ENCODE peak calls at places on chromosome 21, in seven cellular contexts. S is upper lobe of right lung, T is uterus, O is adrenal gland, L is cardiac muscle cell, A is GM23338, R is fibroblast of lung. P is an unnamed sample.

GRCh38 chr21:42569732-42570301 is 56.2 kb downstream of the SLC37A1 start:
- DNase-seq in L (no peak), A (no peak), T (no peak), S (peak; percentile 75), R (no peak), O (peak; percentile 15), P (peak; percentile 8)

GRCh38 chr21:41520560-41521442 is 12.8 kb upstream of the TMPRSS2 start:
- DNase-seq in O (no peak), S (no peak), R (no peak), T (no peak), L (no peak), A (no peak), P (no peak)

GRCh38 chr21:41364308-41364707 is 2.5 kb downstream of the MX2 start:
- DNase-seq in R (no peak), L (no peak), T (no peak), S (peak; percentile 52), A (no peak), O (no peak), P (no peak)

GRCh38 chr21:15293251-15293650 is 228.5 kb upstream of the NRIP1 start:
- DNase-seq in O (peak; percentile 36), R (peak; percentile 86), L (peak; percentile 36), S (no peak), T (no peak), A (peak; percentile 79), P (no peak)

GRCh38 chr21:26169061-26169610 is 1.4 kb downstream of the APP start:
- DNase-seq in L (peak; percentile 69), R (peak; percentile 77), S (no peak), O (peak; percentile 48), A (peak; percentile 72), T (peak; percentile 22), P (peak; percentile 80)

GRCh38 chr21:14591882-14592281 is 45.8 kb upstream of the SAMSN1 start:
- DNase-seq in R (peak; percentile 66), T (peak; percentile 41), L (no peak), A (no peak), S (no peak), O (peak; percentile 72), P (peak; percentile 16)

GRCh38 chr21:43025636-43026180 is 49.9 kb downstream of the CBS start:
- DNase-seq in S (peak; percentile 5), O (no peak), A (no peak), T (no peak), L (no peak), R (peak; percentile 3), P (no peak)

GRCh38 chr21:27077501-27077900 is 110.6 kb upstream of the ADAMTS5 start:
- DNase-seq in R (peak; percentile 24), O (no peak), L (no peak), S (no peak), T (peak; percentile 20), A (no peak), P (no peak)

GRCh38 chr21:37061926-37062591 is 10.8 kb downstream of the PIGP start:
- DNase-seq in O (no peak), T (no peak), S (no peak), L (no peak), R (peak; percentile 21), A (no peak), P (no peak)

DNA sequence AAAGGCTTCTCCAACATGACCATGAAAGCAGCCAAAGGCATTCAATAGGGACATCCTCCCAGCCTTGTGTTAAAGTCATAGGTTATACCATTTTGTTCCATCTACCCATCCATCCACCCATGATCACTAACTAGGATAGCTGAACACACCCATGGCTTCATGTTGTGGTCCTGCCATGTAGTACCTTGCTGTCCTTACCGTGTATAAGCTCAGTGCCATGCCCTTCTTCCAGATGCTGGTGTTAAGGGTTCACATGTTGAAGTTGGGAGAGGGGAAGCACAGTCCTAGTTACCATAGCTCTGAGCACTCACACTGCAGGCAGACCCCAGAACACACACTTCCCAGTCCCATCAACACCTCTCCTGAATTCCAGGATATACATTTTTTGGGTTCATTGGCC is 51.5 kb downstream of the ATP5PO start:
- DNase-seq in T (no peak), O (no peak), S (no peak), L (no peak), R (no peak), A (no peak), P (no peak)
- H3K27ac ChIP-seq in T (no peak overlapping the region), O (no peak overlapping the region), S (no peak overlapping the region), L (no peak overlapping the region), R (no peak overlapping the region), A (no peak overlapping the region), P (no peak overlapping the region)

GRCh38 chr21:18041012-18041411 is 203.6 kb upstream of the CHODL start:
- DNase-seq in O (no peak), S (no peak), T (no peak), L (peak; percentile 56), A (peak; percentile 80), R (no peak), P (peak; percentile 60)
- TF ChIP-seq CTCF in O (peak; percentile 35), S (peak; percentile 46), T (no peak), L (peak; percentile 14), A (peak; percentile 85), R (peak; percentile 27), P (no peak)

GRCh38 chr21:35164971-35165483 is 115.9 kb upstream of the RUNX1 start:
- DNase-seq in R (no peak), T (no peak), A (no peak), O (no peak), S (no peak), L (no peak), P (no peak)
- H3K27me3 ChIP-seq in R (no peaks in the 10 kb centered on the region), T (no peaks in the 10 kb centered on the region), A (no peaks in the 10 kb centered on the region), O (no peaks in the 10 kb centered on the region), S (no peaks in the 10 kb centered on the region), L (peaks cover 40% of the 10 kb centered on the region), P (no peaks in the 10 kb centered on the region)

GRCh38 chr21:45318556-45319341 is 31.1 kb upstream of the POFUT2 start:
- DNase-seq in O (peak; percentile 93), L (no peak), S (peak; percentile 78), T (peak; percentile 65), R (peak; percentile 83), A (no peak), P (no peak)
- H3K27ac ChIP-seq in O (peak overlapping the region; percentile 30), L (peak overlapping the region; percentile 94), S (peak overlapping the region; percentile 85), T (peak overlapping the region; percentile 76), R (peak overlapping the region; percentile 81), A (no peak overlapping the region), P (no peak overlapping the region)

GRCh38 chr21:28334407-28334806 is 658.3 kb downstream of the LTN1 start:
- DNase-seq in A (no peak), T (no peak), S (no peak), L (no peak), O (no peak), R (no peak), P (no peak)

GRCh38 chr21:28337319-28337718 is 655.4 kb downstream of the LTN1 start:
- DNase-seq in R (peak; percentile 86), S (no peak), L (peak; percentile 60), O (no peak), A (peak; percentile 45), T (no peak), P (no peak)

GRCh38 chr21:28338906-28339305 is 653.8 kb downstream of the LTN1 start:
- DNase-seq in L (no peak), A (no peak), R (no peak), T (no peak), O (no peak), S (no peak), P (no peak)

GRCh38 chr21:28333455-28334108 is 659.1 kb downstream of the LTN1 start:
- DNase-seq in S (no peak), T (no peak), A (no peak), L (no peak), R (peak; percentile 84), O (no peak), P (no peak)

DNA sequence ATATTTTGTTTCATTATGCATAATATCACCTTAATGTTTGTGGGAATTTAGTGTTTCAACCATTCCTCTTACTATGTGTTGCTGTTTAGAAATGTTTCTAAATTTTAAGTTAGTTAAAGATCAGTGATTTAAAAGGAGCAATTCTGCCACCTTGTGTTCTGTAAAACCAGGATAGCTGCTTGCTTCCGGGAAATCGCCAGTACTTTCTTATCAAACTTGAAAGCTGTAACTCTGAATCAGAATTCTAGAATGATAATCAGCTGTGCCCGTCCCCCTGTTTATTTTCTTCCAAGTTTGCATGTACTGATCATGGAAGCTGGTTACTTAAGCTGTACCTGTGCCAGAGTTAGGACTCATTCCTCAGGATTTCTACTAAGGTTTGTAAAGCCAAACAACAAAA is 656.4 kb downstream of the LTN1 start:
- DNase-seq in S (no peak), L (peak; percentile 74), A (peak; percentile 70), T (no peak), R (peak; percentile 93), O (peak; percentile 16), P (peak; percentile 56)
- TF ChIP-seq CTCF in S (peak; percentile 48), L (peak; percentile 62), A (peak; percentile 55), T (peak; percentile 51), R (peak; percentile 57), O (peak; percentile 45), P (peak; percentile 40)

GRCh38 chr21:44382536-44382935 is 29.1 kb downstream of the TRPM2 start:
- DNase-seq in A (no peak), R (no peak), L (no peak), O (peak; percentile 6), T (no peak), S (peak; percentile 52), P (peak; percentile 8)

GRCh38 chr21:44381874-44382273 is 28.5 kb downstream of the TRPM2 start:
- DNase-seq in T (no peak), L (no peak), O (no peak), S (no peak), R (no peak), A (no peak), P (no peak)

GRCh38 chr21:44378646-44379581 is 25.5 kb downstream of the TRPM2 start:
- DNase-seq in O (peak; percentile 4), A (no peak), S (peak; percentile 59), L (no peak), T (no peak), R (no peak), P (peak; percentile 9)

GRCh38 chr21:44379991-44380865 is 26.8 kb downstream of the TRPM2 start:
- DNase-seq in L (no peak), A (peak; percentile 19), S (peak; percentile 57), T (no peak), R (no peak), O (peak; percentile 12), P (peak; percentile 12)

DNA sequence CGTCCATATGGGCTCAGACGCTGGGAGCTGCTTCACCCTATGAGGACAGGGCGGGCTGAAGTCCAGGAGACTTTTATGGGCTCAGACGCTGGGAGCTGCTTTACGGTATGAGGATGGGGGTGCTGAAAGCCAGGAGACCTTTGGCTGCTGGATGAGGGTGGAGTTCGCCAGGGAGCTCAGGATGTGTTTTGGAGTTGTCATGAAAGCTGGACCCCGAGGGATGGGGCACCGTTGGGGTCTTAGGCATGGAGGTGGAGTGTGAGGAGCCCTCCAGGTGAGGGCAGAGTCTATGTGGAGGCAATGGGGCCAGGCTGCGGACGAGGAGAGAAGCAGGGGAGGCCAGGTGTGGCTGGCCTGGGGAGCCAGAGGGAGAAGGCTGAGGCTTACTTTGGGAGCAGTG is 27.5 kb downstream of the TRPM2 start:
- DNase-seq in A (no peak), T (no peak), O (peak; percentile 9), S (peak; percentile 47), L (no peak), R (no peak), P (peak; percentile 9)
- H3K27me3 ChIP-seq in A (no peaks in the 10 kb centered on the region), T (no peaks in the 10 kb centered on the region), O (no peaks in the 10 kb centered on the region), S (no peaks in the 10 kb centered on the region), L (no peaks in the 10 kb centered on the region), R (no peaks in the 10 kb centered on the region), P (no peaks in the 10 kb centered on the region)

DNA sequence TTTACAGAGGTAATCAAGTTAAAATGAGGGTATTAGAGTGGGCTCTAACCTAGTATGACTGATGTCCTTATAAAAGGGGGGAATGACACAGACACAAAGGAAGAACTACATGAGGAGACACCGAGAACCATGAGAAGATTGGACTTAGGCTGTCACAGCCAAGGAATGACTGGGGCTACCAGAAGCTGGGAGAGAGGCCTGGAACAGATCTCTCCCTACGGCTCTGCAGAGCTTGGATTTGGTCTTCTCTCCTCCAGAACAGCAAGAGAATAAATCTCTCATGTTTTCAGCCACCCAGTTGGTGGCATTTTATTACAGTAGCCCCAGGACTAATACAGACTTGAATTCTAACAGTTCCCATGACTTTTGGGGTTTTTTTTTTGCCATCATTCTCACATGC is 110.8 kb downstream of the PSMG1 start:
- DNase-seq in L (no peak), A (no peak), S (no peak), O (no peak), R (no peak), T (no peak), P (no peak)
- H3K27ac ChIP-seq in L (no peak overlapping the region), A (no peak overlapping the region), S (peak overlapping the region; percentile 38), O (no peak overlapping the region), R (no peak overlapping the region), T (no peak overlapping the region), P (peak overlapping the region; percentile 19)